ENCODE peak calls at places on chromosomes 2 and 18, in five cellular contexts. One of them, this sample, is unnamed.

GRCh38 chr2:219001577-219002394 is 8.6 kb upstream of the CRYBA2 start:
- DNase-seq in PC-3: peak
- DNase-seq in skeletal muscle cell: no peak
- DNase-seq in adrenal gland: no peak
- DNase-seq in CD8-positive, alpha-beta T cell: no peak
- DNase-seq in this sample: no peak

GRCh38 chr2:62334440-62335058 is 138.6 kb downstream of the B3GNT2 start:
- DNase-seq in PC-3: no peak
- DNase-seq in skeletal muscle cell: no peak
- DNase-seq in adrenal gland: no peak
- DNase-seq in CD8-positive, alpha-beta T cell: no peak
- DNase-seq in this sample: no peak

GRCh38 chr2:129915303-129915840 is 64.1 kb upstream of the RAB6C start:
- DNase-seq in PC-3: peak
- DNase-seq in skeletal muscle cell: no peak
- DNase-seq in adrenal gland: no peak
- DNase-seq in CD8-positive, alpha-beta T cell: peak
- DNase-seq in this sample: no peak

GRCh38 chr2:120893874-120894584 is 158.4 kb downstream of the GLI2 start:
- DNase-seq in PC-3: no peak
- DNase-seq in skeletal muscle cell: no peak
- DNase-seq in adrenal gland: no peak
- DNase-seq in CD8-positive, alpha-beta T cell: no peak
- DNase-seq in this sample: peak

GRCh38 chr2:150165988-150166965 is 321.2 kb downstream of the RND3 start:
- DNase-seq in PC-3: peak
- DNase-seq in skeletal muscle cell: no peak
- DNase-seq in adrenal gland: no peak
- DNase-seq in CD8-positive, alpha-beta T cell: no peak
- DNase-seq in this sample: no peak

GRCh38 chr2:111028720-111029119 is 92.0 kb upstream of the BCL2L11 start:
- DNase-seq in PC-3: peak
- DNase-seq in skeletal muscle cell: no peak
- DNase-seq in adrenal gland: no peak
- DNase-seq in CD8-positive, alpha-beta T cell: no peak
- DNase-seq in this sample: no peak

GRCh38 chr2:224948859-224949258 is 93.4 kb downstream of the DOCK10 start:
- DNase-seq in PC-3: peak
- DNase-seq in skeletal muscle cell: no peak
- DNase-seq in adrenal gland: no peak
- DNase-seq in CD8-positive, alpha-beta T cell: no peak
- DNase-seq in this sample: no peak

GRCh38 chr2:69278366-69278765 is 108.7 kb downstream of the GFPT1 start:
- DNase-seq in PC-3: no peak
- DNase-seq in skeletal muscle cell: no peak
- DNase-seq in adrenal gland: no peak
- DNase-seq in CD8-positive, alpha-beta T cell: no peak
- DNase-seq in this sample: no peak

GRCh38 chr2:239020541-239021041 is 172.7 kb downstream of the TWIST2 start:
- DNase-seq in PC-3: no peak
- DNase-seq in skeletal muscle cell: no peak
- DNase-seq in adrenal gland: no peak
- DNase-seq in CD8-positive, alpha-beta T cell: no peak
- DNase-seq in this sample: no peak

GRCh38 chr2:126934803-126935202 is 36.1 kb downstream of the TEX51 start:
- DNase-seq in PC-3: no peak
- DNase-seq in skeletal muscle cell: no peak
- DNase-seq in adrenal gland: no peak
- DNase-seq in CD8-positive, alpha-beta T cell: no peak
- DNase-seq in this sample: no peak

GRCh38 chr2:208373460-208374089 is 33.0 kb upstream of the PTH2R start:
- DNase-seq in PC-3: peak
- DNase-seq in skeletal muscle cell: no peak
- DNase-seq in adrenal gland: peak
- DNase-seq in CD8-positive, alpha-beta T cell: no peak
- DNase-seq in this sample: peak

GRCh38 chr2:197037863-197038398 is 111.4 kb upstream of the PGAP1 start:
- DNase-seq in PC-3: peak
- DNase-seq in skeletal muscle cell: no peak
- DNase-seq in adrenal gland: no peak
- DNase-seq in CD8-positive, alpha-beta T cell: no peak
- DNase-seq in this sample: no peak

GRCh38 chr2:217069263-217070042 is 209.6 kb upstream of the TNP1 start:
- DNase-seq in PC-3: no peak
- DNase-seq in skeletal muscle cell: no peak
- DNase-seq in adrenal gland: no peak
- DNase-seq in CD8-positive, alpha-beta T cell: no peak
- DNase-seq in this sample: no peak

GRCh38 chr2:4782647-4783046 is 909.5 kb upstream of the SOX11 start:
- DNase-seq in PC-3: no peak
- DNase-seq in skeletal muscle cell: no peak
- DNase-seq in adrenal gland: no peak
- DNase-seq in CD8-positive, alpha-beta T cell: no peak
- DNase-seq in this sample: no peak

GRCh38 chr2:3244486-3244885 is 133.1 kb downstream of the EIPR1 start:
- DNase-seq in PC-3: no peak
- DNase-seq in skeletal muscle cell: no peak
- DNase-seq in adrenal gland: no peak
- DNase-seq in CD8-positive, alpha-beta T cell: peak
- DNase-seq in this sample: no peak

GRCh38 chr18:48116873-48117630 is 186.6 kb upstream of the SMAD2 start:
- DNase-seq in PC-3: no peak
- DNase-seq in skeletal muscle cell: no peak
- DNase-seq in adrenal gland: no peak
- DNase-seq in CD8-positive, alpha-beta T cell: no peak
- DNase-seq in this sample: no peak

GRCh38 chr18:905948-906415 is 1.3 kb downstream of the ADCYAP1 start:
- DNase-seq in PC-3: no peak
- DNase-seq in skeletal muscle cell: no peak
- DNase-seq in adrenal gland: no peak
- DNase-seq in CD8-positive, alpha-beta T cell: no peak
- DNase-seq in this sample: no peak

GRCh38 chr2:134293719-134294537 is 40.1 kb downstream of the MGAT5 start:
- DNase-seq in PC-3: no peak
- DNase-seq in skeletal muscle cell: no peak
- DNase-seq in adrenal gland: no peak
- DNase-seq in CD8-positive, alpha-beta T cell: no peak
- DNase-seq in this sample: no peak

GRCh38 chr18:59458575-59458974 is 99.5 kb upstream of the LMAN1 start:
- DNase-seq in PC-3: no peak
- DNase-seq in skeletal muscle cell: no peak
- DNase-seq in adrenal gland: no peak
- DNase-seq in CD8-positive, alpha-beta T cell: no peak
- DNase-seq in this sample: no peak

GRCh38 chr2:168670478-168670877 is 132.0 kb upstream of the NOSTRIN start:
- DNase-seq in PC-3: no peak
- DNase-seq in skeletal muscle cell: no peak
- DNase-seq in adrenal gland: no peak
- DNase-seq in CD8-positive, alpha-beta T cell: no peak
- DNase-seq in this sample: no peak

GRCh38 chr18:54140641-54141040 is 83.8 kb downstream of the MBD2 start:
- DNase-seq in PC-3: no peak
- DNase-seq in skeletal muscle cell: peak
- DNase-seq in adrenal gland: no peak
- DNase-seq in CD8-positive, alpha-beta T cell: no peak
- DNase-seq in this sample: no peak

GRCh38 chr2:61247204-61247812 is 85.3 kb downstream of the C2orf74 start:
- DNase-seq in PC-3: no peak
- DNase-seq in skeletal muscle cell: peak
- DNase-seq in adrenal gland: no peak
- DNase-seq in CD8-positive, alpha-beta T cell: no peak
- DNase-seq in this sample: no peak

GRCh38 chr18:35289293-35290069 is 548 bp downstream of the ZSCAN30 start:
- DNase-seq in PC-3: no peak
- DNase-seq in skeletal muscle cell: no peak
- DNase-seq in adrenal gland: peak
- DNase-seq in CD8-positive, alpha-beta T cell: no peak
- DNase-seq in this sample: peak

GRCh38 chr2:8538951-8539621 is 142.8 kb upstream of the ID2 start:
- DNase-seq in PC-3: no peak
- DNase-seq in skeletal muscle cell: no peak
- DNase-seq in adrenal gland: no peak
- DNase-seq in CD8-positive, alpha-beta T cell: no peak
- DNase-seq in this sample: no peak

GRCh38 chr18:61546598-61546997 is 213.4 kb downstream of the CDH20 start:
- DNase-seq in PC-3: peak
- DNase-seq in skeletal muscle cell: peak
- DNase-seq in adrenal gland: no peak
- DNase-seq in CD8-positive, alpha-beta T cell: no peak
- DNase-seq in this sample: no peak

GRCh38 chr2:145593991-145594702 is 1074.2 kb upstream of the ZEB2 start:
- DNase-seq in PC-3: peak
- DNase-seq in skeletal muscle cell: peak
- DNase-seq in adrenal gland: no peak
- DNase-seq in CD8-positive, alpha-beta T cell: no peak
- DNase-seq in this sample: no peak

GRCh38 chr2:60552096-60552850 is 1.2 kb downstream of the BCL11A start:
- DNase-seq in PC-3: peak
- DNase-seq in skeletal muscle cell: no peak
- DNase-seq in adrenal gland: peak
- DNase-seq in CD8-positive, alpha-beta T cell: no peak
- DNase-seq in this sample: peak

GRCh38 chr2:239197146-239197545 is 203.7 kb downstream of the HDAC4 start:
- DNase-seq in PC-3: no peak
- DNase-seq in skeletal muscle cell: no peak
- DNase-seq in adrenal gland: peak
- DNase-seq in CD8-positive, alpha-beta T cell: no peak
- DNase-seq in this sample: no peak

GRCh38 chr2:9462872-9463697 is 11.3 kb upstream of the IAH1 start:
- DNase-seq in PC-3: no peak
- DNase-seq in skeletal muscle cell: no peak
- DNase-seq in adrenal gland: no peak
- DNase-seq in CD8-positive, alpha-beta T cell: no peak
- DNase-seq in this sample: no peak

GRCh38 chr2:43458002-43458628 is 137.7 kb downstream of the THADA start:
- DNase-seq in PC-3: peak
- DNase-seq in skeletal muscle cell: peak
- DNase-seq in adrenal gland: no peak
- DNase-seq in CD8-positive, alpha-beta T cell: no peak
- DNase-seq in this sample: no peak

GRCh38 chr18:73681398-73681797 is 466.2 kb downstream of the FBXO15 start:
- DNase-seq in PC-3: no peak
- DNase-seq in skeletal muscle cell: no peak
- DNase-seq in adrenal gland: no peak
- DNase-seq in CD8-positive, alpha-beta T cell: no peak
- DNase-seq in this sample: no peak

GRCh38 chr2:201232125-201232815 is 28.1 kb upstream of the CASP8 start:
- DNase-seq in PC-3: peak
- DNase-seq in skeletal muscle cell: peak
- DNase-seq in adrenal gland: peak
- DNase-seq in CD8-positive, alpha-beta T cell: peak
- DNase-seq in this sample: peak

GRCh38 chr2:85428343-85428881 is 9.9 kb downstream of the SH2D6 start:
- DNase-seq in PC-3: no peak
- DNase-seq in skeletal muscle cell: no peak
- DNase-seq in adrenal gland: no peak
- DNase-seq in CD8-positive, alpha-beta T cell: no peak
- DNase-seq in this sample: peak

DNA sequence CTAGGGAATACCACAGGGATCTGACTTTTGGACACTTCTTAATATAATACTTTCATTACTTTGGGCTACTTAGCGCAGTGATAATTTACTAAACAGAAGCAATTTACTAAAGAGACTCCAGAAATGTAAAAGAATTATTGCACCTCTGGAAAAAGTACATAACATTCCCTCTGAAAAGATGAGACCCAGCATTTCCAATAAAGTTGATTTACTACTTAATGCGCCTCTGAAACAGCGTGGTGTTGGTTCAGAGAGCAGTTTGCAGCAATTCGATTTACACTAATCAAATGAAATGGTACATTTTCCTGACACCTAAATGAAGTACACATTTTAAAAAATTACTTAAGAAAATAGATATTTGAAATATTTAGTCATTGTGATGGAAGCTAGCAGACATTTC is 284.8 kb upstream of the UBE2E3 start:
- DNase-seq in PC-3: no peak
- DNase-seq in skeletal muscle cell: no peak
- DNase-seq in adrenal gland: no peak
- DNase-seq in CD8-positive, alpha-beta T cell: no peak
- DNase-seq in this sample: no peak
- H3K4me3 ChIP-seq in PC-3: peak
- H3K4me3 ChIP-seq in skeletal muscle cell: no peak
- H3K4me3 ChIP-seq in adrenal gland: no peak
- H3K4me3 ChIP-seq in CD8-positive, alpha-beta T cell: no peak
- H3K4me3 ChIP-seq in this sample: no peak

GRCh38 chr18:63135101-63135500 is 184.5 kb downstream of the BCL2 start:
- DNase-seq in PC-3: no peak
- DNase-seq in skeletal muscle cell: no peak
- DNase-seq in adrenal gland: no peak
- DNase-seq in CD8-positive, alpha-beta T cell: no peak
- DNase-seq in this sample: no peak

GRCh38 chr18:63131106-63131943 is 188.2 kb downstream of the BCL2 start:
- DNase-seq in PC-3: peak
- DNase-seq in skeletal muscle cell: peak
- DNase-seq in adrenal gland: peak
- DNase-seq in CD8-positive, alpha-beta T cell: peak
- DNase-seq in this sample: peak

GRCh38 chr18:63131944-63132818 is 187.4 kb downstream of the BCL2 start:
- DNase-seq in PC-3: no peak
- DNase-seq in skeletal muscle cell: no peak
- DNase-seq in adrenal gland: no peak
- DNase-seq in CD8-positive, alpha-beta T cell: no peak
- DNase-seq in this sample: no peak

GRCh38 chr18:63130176-63130575 is 189.4 kb downstream of the BCL2 start:
- DNase-seq in PC-3: no peak
- DNase-seq in skeletal muscle cell: no peak
- DNase-seq in adrenal gland: no peak
- DNase-seq in CD8-positive, alpha-beta T cell: no peak
- DNase-seq in this sample: no peak

GRCh38 chr18:63132819-63133200 is 186.8 kb downstream of the BCL2 start:
- DNase-seq in PC-3: peak
- DNase-seq in skeletal muscle cell: no peak
- DNase-seq in adrenal gland: no peak
- DNase-seq in CD8-positive, alpha-beta T cell: no peak
- DNase-seq in this sample: no peak
- H3K4me3 ChIP-seq in PC-3: no peak
- H3K4me3 ChIP-seq in skeletal muscle cell: no peak
- H3K4me3 ChIP-seq in adrenal gland: no peak
- H3K4me3 ChIP-seq in CD8-positive, alpha-beta T cell: no peak
- H3K4me3 ChIP-seq in this sample: no peak

DNA sequence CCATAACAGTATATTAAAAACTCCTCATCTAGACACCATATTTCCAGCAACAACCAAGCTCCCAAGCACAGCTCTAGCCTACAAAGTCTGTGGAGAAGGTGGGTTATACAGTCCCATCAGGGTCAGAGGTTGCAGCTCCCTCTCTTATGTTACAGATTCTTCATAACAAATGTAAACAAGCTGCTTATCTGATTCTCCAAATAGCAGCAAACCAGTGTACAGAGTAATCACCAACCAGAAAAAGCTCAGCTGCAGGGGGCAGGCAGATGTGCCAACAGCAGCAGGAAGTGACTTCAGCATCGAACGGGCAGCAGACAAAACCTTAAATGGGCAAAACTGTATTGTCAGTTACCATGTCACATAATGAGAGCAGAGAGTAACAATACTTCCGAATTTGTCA is 52.9 kb upstream of the NABP1 start:
- DNase-seq in PC-3: no peak
- DNase-seq in skeletal muscle cell: no peak
- DNase-seq in adrenal gland: peak
- DNase-seq in CD8-positive, alpha-beta T cell: no peak
- DNase-seq in this sample: no peak
- H3K4me3 ChIP-seq in PC-3: no peak
- H3K4me3 ChIP-seq in skeletal muscle cell: no peak
- H3K4me3 ChIP-seq in adrenal gland: no peak
- H3K4me3 ChIP-seq in CD8-positive, alpha-beta T cell: no peak
- H3K4me3 ChIP-seq in this sample: no peak

GRCh38 chr2:199471443-199472057 is 13.8 kb upstream of the SATB2 start:
- DNase-seq in PC-3: peak
- DNase-seq in skeletal muscle cell: no peak
- DNase-seq in adrenal gland: peak
- DNase-seq in CD8-positive, alpha-beta T cell: no peak
- DNase-seq in this sample: peak
- H3K4me3 ChIP-seq in PC-3: no peak
- H3K4me3 ChIP-seq in skeletal muscle cell: peak
- H3K4me3 ChIP-seq in adrenal gland: no peak
- H3K4me3 ChIP-seq in CD8-positive, alpha-beta T cell: no peak
- H3K4me3 ChIP-seq in this sample: peak